ENCODE peak calls at places on chromosomes 2 and 18, in nine cellular contexts. H is adrenal gland; G is brain microvascular endothelial cell; P is mucosa of descending colon; I is ovary; D is fibroblast of mammary gland; E is fibroblast of lung; X is PC-9; T is CD8-positive, alpha-beta T cell. Y is an unnamed sample.

GRCh38 chr2:60961457-60961856 is 56.1 kb upstream of the PEX13 start:
- DNase-seq in H (no peak), G (peak; percentile 17), P (no peak), I (no peak), D (peak; percentile 71), E (peak; percentile 47), X (peak; percentile 97), T (no peak), Y (peak; percentile 28)

GRCh38 chr2:172247203-172247602 is 144.5 kb upstream of the DLX2 start:
- DNase-seq in H (no peak), G (no peak), P (no peak), I (no peak), D (no peak), E (no peak), X (peak; percentile 90), T (no peak), Y (no peak)

GRCh38 chr2:30276455-30276911 is 45.1 kb downstream of the LBH start:
- DNase-seq in H (no peak), G (no peak), P (no peak), I (no peak), D (no peak), E (no peak), X (no peak), T (no peak), Y (no peak)

GRCh38 chr2:234292205-234292954 is 204.5 kb downstream of the ARL4C start:
- DNase-seq in H (no peak), G (peak; percentile 56), P (no peak), I (no peak), D (no peak), E (peak; percentile 83), X (no peak), T (peak; percentile 54), Y (peak; percentile 59)

GRCh38 chr2:9846554-9846953 is 3.3 kb downstream of the TAF1B start:
- DNase-seq in H (no peak), G (peak; percentile 29), P (no peak), I (no peak), D (peak; percentile 24), E (peak; percentile 69), X (peak; percentile 96), T (no peak), Y (no peak)

GRCh38 chr2:10120938-10121574 is 1.5 kb upstream of the RRM2 start:
- DNase-seq in H (no peak), G (no peak), P (no peak), I (no peak), D (peak; percentile 43), E (peak; percentile 25), X (peak; percentile 40), T (no peak), Y (peak; percentile 44)

GRCh38 chr2:157831573-157832315 is 44.4 kb downstream of the ACVR1 start:
- DNase-seq in H (no peak), G (no peak), P (no peak), I (no peak), D (no peak), E (peak; percentile 63), X (no peak), T (no peak), Y (peak; percentile 54)

GRCh38 chr2:54808642-54809041 is 85.2 kb downstream of the EML6 start:
- DNase-seq in H (no peak), G (no peak), P (no peak), I (no peak), D (peak; percentile 57), E (no peak), X (no peak), T (no peak), Y (no peak)

GRCh38 chr18:79785831-79786230 is 11.9 kb upstream of the KCNG2 start:
- DNase-seq in H (no peak), G (no peak), P (no peak), I (no peak), D (no peak), E (no peak), X (no peak), T (no peak), Y (no peak)

GRCh38 chr18:76340410-76340809 is 154.6 kb downstream of the ZNF516 start:
- DNase-seq in H (no peak), G (no peak), P (no peak), I (no peak), D (no peak), E (no peak), X (no peak), T (no peak), Y (no peak)

GRCh38 chr2:221518201-221518936 is 53.7 kb downstream of the EPHA4 start:
- DNase-seq in H (no peak), G (no peak), P (no peak), I (no peak), D (no peak), E (peak; percentile 86), X (peak; percentile 91), T (no peak), Y (peak; percentile 32)

GRCh38 chr18:2173464-2173863 is 397.8 kb downstream of the METTL4 start:
- DNase-seq in H (peak; percentile 27), G (peak; percentile 95), P (no peak), I (no peak), D (peak; percentile 83), E (peak; percentile 92), X (peak; percentile 53), T (no peak), Y (peak; percentile 98)

GRCh38 chr2:75560022-75560767 is 544 bp downstream of the EVA1A start:
- DNase-seq in H (no peak), G (peak; percentile 27), P (no peak), I (peak; percentile 15), D (peak; percentile 41), E (peak; percentile 47), X (peak; percentile 60), T (no peak), Y (peak; percentile 45)

GRCh38 chr18:49020621-49021021 is 69.9 kb upstream of the SMAD7 start:
- DNase-seq in H (peak; percentile 12), G (peak; percentile 9), P (no peak), I (no peak), D (no peak), E (peak; percentile 32), X (no peak), T (no peak), Y (no peak)

DNA sequence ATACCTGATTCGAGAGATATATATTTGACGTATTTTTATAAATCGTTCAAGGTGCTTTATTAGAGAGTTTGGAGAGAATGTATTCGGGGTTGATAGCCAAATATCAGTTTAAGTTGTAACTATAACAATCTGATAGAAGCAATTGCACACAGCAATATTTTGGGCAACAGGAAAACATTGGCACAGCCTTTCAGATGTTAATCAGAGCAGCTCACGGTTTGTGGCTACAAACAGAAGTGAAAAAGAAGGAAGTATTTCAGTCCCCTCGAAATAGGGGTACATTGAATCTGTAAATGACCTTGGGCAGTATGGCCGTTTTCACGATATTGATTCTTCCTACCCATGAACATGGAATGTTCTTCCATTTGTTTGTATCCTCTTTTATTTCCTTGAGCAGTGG is 20.6 kb downstream of the SERPINB10 start:
- DNase-seq in H (no peak), G (no peak), P (no peak), I (no peak), D (no peak), E (no peak), X (no peak), T (no peak), Y (no peak)
- TF ChIP-seq CTCF in H (no peak), G (no peak), P (no peak), I (no peak), D (no peak), E (no peak), X (no peak), T (no peak), Y (no peak)

GRCh38 chr2:70133127-70133452 is 45.8 kb downstream of the PCBP1 start:
- DNase-seq in H (no peak), G (no peak), P (no peak), I (no peak), D (no peak), E (no peak), X (no peak), T (no peak), Y (no peak)
- H3K4me3 ChIP-seq in H (peak overlapping the region; percentile 34), G (no peak overlapping the region), P (no peak overlapping the region), I (no peak overlapping the region), D (no peak overlapping the region), E (peak overlapping the region; percentile 5), X (peak overlapping the region; percentile 56), T (peak overlapping the region; percentile 29), Y (no peak overlapping the region)

GRCh38 chr2:180653481-180653880 is 326.9 kb upstream of the UBE2E3 start:
- DNase-seq in H (no peak), G (no peak), P (no peak), I (no peak), D (no peak), E (no peak), X (no peak), T (no peak), Y (no peak)
- TF ChIP-seq CTCF in H (no peak), G (no peak), P (no peak), I (no peak), D (no peak), E (no peak), X (no peak), T (no peak), Y (no peak)

DNA sequence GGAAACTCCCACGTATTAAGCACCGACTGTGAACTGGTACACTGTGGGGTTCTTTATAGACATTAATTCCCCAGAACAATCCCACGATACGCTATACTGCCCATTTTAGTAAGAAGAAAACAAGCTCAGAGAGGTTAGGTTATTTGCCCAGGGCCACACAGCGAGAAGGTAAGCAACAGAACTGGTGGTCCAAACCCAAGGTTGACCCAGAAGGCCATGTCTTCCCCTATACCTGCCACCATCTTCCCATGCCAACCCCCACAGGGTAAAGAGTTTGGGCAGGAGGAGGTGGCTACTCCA is 69.9 kb downstream of the MARCO start:
- DNase-seq in H (no peak), G (no peak), P (no peak), I (no peak), D (no peak), E (no peak), X (no peak), T (no peak), Y (no peak)
- H3K4me3 ChIP-seq in H (no peak overlapping the region), G (no peak overlapping the region), P (no peak overlapping the region), I (no peak overlapping the region), D (no peak overlapping the region), E (no peak overlapping the region), X (peak overlapping the region; percentile 13), T (no peak overlapping the region), Y (no peak overlapping the region)

DNA sequence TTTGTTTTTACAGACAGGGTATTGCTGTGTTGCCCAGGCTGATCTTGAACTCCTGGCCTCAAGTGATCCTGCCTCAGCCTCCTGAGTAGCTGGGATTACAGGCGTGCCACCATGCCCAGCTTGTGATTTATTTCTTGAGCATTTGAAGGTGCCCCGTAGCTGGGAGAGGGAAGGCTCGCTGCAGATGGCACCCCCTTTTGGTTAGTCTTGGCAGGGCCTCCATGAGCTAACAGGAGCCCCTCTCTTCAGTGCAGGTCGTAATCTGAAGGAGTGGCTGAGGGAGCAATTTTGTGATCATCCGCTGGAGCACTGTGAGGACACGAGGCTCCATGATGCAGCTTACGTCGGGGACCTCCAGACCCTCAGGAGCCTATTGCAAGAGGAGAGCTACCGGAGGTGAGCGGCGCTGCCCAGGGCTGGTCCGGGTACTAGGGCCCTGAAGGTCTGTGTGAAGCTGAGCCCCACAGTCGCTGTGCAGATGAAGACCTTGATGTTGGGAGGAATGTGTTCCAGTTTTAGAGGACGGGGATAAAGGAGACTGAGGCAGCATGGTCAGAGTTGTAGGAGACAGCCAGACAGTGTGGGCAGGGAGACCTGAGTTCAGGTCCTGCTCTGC is 6.7 kb downstream of the ASB1 start:
- DNase-seq in H (no peak), G (no peak), P (no peak), I (no peak), D (no peak), E (no peak), X (no peak), T (no peak), Y (no peak)
- TF ChIP-seq CTCF in H (no peak), G (no peak), P (no peak), I (no peak), D (no peak), E (no peak), X (no peak), T (no peak), Y (no peak)

GRCh38 chr2:98013407-98014042 is 17.8 kb upstream of the TMEM131 start:
- DNase-seq in H (no peak), G (peak; percentile 88), P (no peak), I (no peak), D (peak; percentile 85), E (peak; percentile 89), X (no peak), T (no peak), Y (peak; percentile 48)
- H3K4me3 ChIP-seq in H (no peak overlapping the region), G (peak overlapping the region; percentile 12), P (no peak overlapping the region), I (no peak overlapping the region), D (peak overlapping the region; percentile 20), E (no peak overlapping the region), X (no peak overlapping the region), T (no peak overlapping the region), Y (no peak overlapping the region)

Y was measured in astrocyte of the spinal cord.